ENCODE peak calls at places on chromosomes 1 and 21, in four cellular contexts. Q is gastrocnemius medialis, P is PC-3, V is psoas muscle. J is an unnamed sample. For H3K4me1, the result is how much of the 10 kb centered on the place peaks cover.

GRCh38 chr1:10155087-10155712 is 55.2 kb upstream of the KIF1B start:
- DNase-seq in Q (peak), P (no peak), V (no peak), J (no peak)

GRCh38 chr1:37238376-37239224 is 204.3 kb upstream of the GRIK3 start:
- DNase-seq in Q (no peak), P (no peak), V (no peak), J (no peak)

GRCh38 chr1:180925471-180926051 is 12.9 kb downstream of the KIAA1614 start:
- DNase-seq in Q (no peak), P (no peak), V (no peak), J (peak)

GRCh38 chr1:244735404-244735803 is 82.5 kb downstream of the DESI2 start:
- DNase-seq in Q (no peak), P (no peak), V (no peak), J (no peak)

GRCh38 chr1:163068716-163069115 is 445 bp upstream of the RGS4 start:
- DNase-seq in Q (no peak), P (peak), V (no peak), J (no peak)

GRCh38 chr21:21045538-21045937 is 47.3 kb downstream of the NCAM2 start:
- DNase-seq in Q (no peak), P (no peak), V (no peak), J (no peak)

GRCh38 chr1:202076050-202076511 is 46.6 kb upstream of the GPR37L1 start:
- DNase-seq in Q (no peak), P (no peak), V (no peak), J (no peak)

GRCh38 chr1:184994301-184994700 is 20.0 kb upstream of the NIBAN1 start:
- DNase-seq in Q (no peak), P (no peak), V (no peak), J (no peak)

GRCh38 chr1:180948357-180948756 is 35.7 kb downstream of the KIAA1614 start:
- DNase-seq in Q (no peak), P (no peak), V (no peak), J (no peak)

GRCh38 chr1:61119085-61119484 is 36.7 kb downstream of the NFIA start:
- DNase-seq in Q (no peak), P (no peak), V (no peak), J (no peak)

GRCh38 chr1:158547533-158547932 is 6.7 kb downstream of the OR6Y1 start:
- DNase-seq in Q (no peak), P (no peak), V (no peak), J (no peak)

GRCh38 chr1:186239211-186239610 is 135.8 kb downstream of the TPR start:
- DNase-seq in Q (no peak), P (no peak), V (no peak), J (no peak)

GRCh38 chr1:106727171-106727570 is 329.3 kb upstream of the PRMT6 start:
- DNase-seq in Q (no peak), P (no peak), V (no peak), J (no peak)

GRCh38 chr1:160471253-160471652 is 51.8 kb downstream of the SLAMF6 start:
- DNase-seq in Q (no peak), P (no peak), V (no peak), J (no peak)

GRCh38 chr1:32915766-32916455 is 14.7 kb upstream of the TMEM54 start:
- DNase-seq in Q (no peak), P (no peak), V (no peak), J (no peak)

GRCh38 chr1:109201123-109201703 is 12.5 kb upstream of the SARS1 start:
- DNase-seq in Q (no peak), P (peak), V (peak), J (peak)

GRCh38 chr1:229148041-229148671 is 122.8 kb upstream of the RAB4A start:
- DNase-seq in Q (no peak), P (no peak), V (no peak), J (peak)

GRCh38 chr1:21506804-21507203 is 2.4 kb upstream of the ALPL start:
- DNase-seq in Q (no peak), P (no peak), V (no peak), J (no peak)

GRCh38 chr1:1013922-1014617 is 773 bp downstream of the ISG15 start:
- DNase-seq in Q (no peak), P (peak), V (peak), J (no peak)

GRCh38 chr1:1019122-1019999 is 559 bp upstream of the AGRN start:
- DNase-seq in Q (peak), P (peak), V (peak), J (peak)

GRCh38 chr1:1013105-1013921 is at the start of gene ISG15:
- DNase-seq in Q (peak), P (peak), V (peak), J (peak)

GRCh38 chr1:1011388-1011949 is 1.8 kb upstream of the ISG15 start:
- DNase-seq in Q (no peak), P (no peak), V (no peak), J (peak)

DNA sequence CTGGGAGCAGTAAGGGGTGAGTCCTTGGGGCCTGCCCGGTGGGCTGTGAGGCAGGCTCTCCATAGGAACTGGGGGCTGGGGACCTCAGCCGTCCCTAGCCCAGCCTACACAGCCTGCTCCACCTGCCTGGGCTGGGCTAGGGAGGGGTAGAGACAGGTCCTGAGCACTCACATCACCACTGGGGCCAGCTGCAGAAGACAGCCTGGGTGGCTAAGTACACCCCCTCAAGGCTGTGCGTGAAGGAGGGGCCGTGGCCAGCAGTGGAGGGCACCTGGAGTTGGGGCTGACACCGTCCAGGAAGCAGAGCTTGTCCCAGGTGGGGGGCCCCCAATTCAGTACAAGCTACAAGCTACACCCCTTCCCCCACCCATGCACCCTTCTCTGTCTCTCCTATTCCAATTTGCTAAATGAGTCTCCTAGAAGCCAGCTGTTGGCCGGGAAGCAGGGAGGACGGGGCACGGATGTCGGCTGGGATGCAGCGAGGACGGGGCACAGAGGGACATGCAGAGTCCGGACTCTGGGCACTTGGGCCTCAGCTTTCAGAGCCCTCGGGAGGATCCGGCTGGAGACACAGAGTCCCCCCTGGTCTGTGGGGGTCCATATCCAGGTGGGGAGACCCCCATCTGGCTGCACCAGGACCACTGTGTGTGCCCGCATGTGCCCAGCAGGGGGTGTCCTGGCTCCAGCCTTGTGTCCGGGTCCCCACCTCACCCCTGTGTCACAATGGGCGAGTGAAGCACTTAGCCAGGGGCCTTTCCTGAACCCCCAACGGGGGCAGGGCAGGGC is 1.8 kb downstream of the ISG15 start:
- DNase-seq in Q (no peak), P (peak), V (no peak), J (peak)
- H3K4me3 ChIP-seq in Q (no peak), P (peak), V (no peak), J (no peak)

GRCh38 chr1:45857101-45857700 is 53.8 kb downstream of the MAST2 start:
- DNase-seq in Q (no peak), P (no peak), V (no peak), J (no peak)
- H3K27ac ChIP-seq in Q (no peak), P (no peak), V (no peak), J (no peak)

DNA sequence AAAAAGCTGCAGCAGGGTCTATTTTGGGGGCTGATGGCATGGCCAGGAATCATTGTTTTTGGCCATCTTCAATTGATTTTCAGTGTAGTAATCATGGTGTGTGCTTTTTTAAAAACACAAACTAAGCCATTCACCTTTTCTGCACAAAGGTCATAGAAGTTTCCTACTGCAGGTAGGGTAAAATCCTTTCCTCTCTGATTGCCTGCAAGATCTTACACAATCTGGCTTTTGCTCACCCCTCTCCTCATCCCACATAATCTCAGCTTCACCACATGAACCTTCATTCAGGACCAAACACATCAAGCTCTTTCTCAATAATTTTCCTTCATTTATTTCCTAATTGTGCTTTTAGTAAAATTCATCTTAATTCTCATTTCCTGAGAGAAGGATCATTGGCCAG is 38.3 kb upstream of the GBP5 start:
- DNase-seq in Q (no peak), P (no peak), V (no peak), J (no peak)
- H3K4me1 ChIP-seq in Q (under half), P (under half), V (under half), J (under half)

DNA sequence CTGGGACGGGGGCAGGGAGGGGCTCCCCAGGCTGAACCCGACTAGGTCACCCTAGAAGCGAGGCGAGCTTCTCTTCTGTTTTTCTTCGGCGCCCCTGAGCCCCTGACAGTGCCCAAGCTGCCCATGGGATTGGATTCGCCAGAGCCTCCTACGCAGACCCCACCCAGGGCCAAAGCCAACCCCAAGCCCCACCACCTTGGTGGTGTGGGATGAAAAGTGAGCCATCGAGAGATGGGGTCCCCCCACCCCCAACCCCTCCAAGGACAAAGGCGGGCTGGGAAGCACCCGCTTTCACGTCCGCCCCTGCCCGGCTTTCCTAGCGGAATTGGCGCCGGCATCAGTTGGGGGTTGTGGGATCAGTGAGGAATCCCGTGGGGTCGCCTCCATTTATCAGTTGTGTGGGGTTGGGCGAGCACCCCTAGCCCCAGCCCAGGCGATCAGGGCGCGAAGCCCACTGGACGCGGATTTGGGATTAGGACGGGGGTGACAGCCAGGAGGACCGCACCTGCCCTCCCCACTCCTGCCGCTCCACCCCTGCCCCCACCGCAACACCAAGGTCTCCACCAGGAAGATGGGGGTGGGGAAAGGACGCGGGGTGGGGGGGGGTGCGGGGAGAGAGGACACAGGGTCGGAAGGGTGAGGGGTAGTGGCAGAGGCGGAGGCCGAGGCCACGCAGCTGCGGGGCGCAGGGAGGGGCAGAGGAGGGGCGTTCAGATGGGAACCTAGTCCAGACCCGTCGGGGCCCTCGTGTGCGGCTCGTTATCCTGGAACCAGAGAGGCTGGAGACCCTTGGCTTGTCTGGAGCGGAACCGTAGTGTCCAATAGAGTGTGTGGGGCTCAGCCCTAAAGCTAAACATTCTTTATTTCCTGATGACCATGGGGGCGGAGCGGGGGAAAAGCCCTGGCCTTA is 4.4 kb downstream of the TSPEAR start:
- DNase-seq in Q (no peak), P (no peak), V (peak), J (no peak)
- H3K4me3 ChIP-seq in Q (no peak), P (no peak), V (no peak), J (no peak)

GRCh38 chr21:34695434-34695833 is 26.6 kb downstream of the CLIC6 start:
- DNase-seq in Q (no peak), P (no peak), V (no peak), J (no peak)
- H3K27ac ChIP-seq in Q (no peak), P (no peak), V (no peak), J (no peak)

GRCh38 chr1:182406006-182406405 is 5.5 kb upstream of the TEDDM1 start:
- DNase-seq in Q (no peak), P (peak), V (no peak), J (no peak)

GRCh38 chr1:182407724-182408123 is 7.3 kb upstream of the TEDDM1 start:
- DNase-seq in Q (no peak), P (no peak), V (no peak), J (no peak)

GRCh38 chr1:182408435-182409070 is 8.1 kb upstream of the TEDDM1 start:
- DNase-seq in Q (no peak), P (no peak), V (no peak), J (no peak)

GRCh38 chr1:182404764-182405163 is 4.3 kb upstream of the TEDDM1 start:
- DNase-seq in Q (no peak), P (no peak), V (no peak), J (no peak)

GRCh38 chr1:182405578-182405977 is 5.1 kb upstream of the TEDDM1 start:
- DNase-seq in Q (no peak), P (no peak), V (no peak), J (no peak)
- H3K4me1 ChIP-seq in Q (under half), P (under half), V (under half), J (under half)

DNA sequence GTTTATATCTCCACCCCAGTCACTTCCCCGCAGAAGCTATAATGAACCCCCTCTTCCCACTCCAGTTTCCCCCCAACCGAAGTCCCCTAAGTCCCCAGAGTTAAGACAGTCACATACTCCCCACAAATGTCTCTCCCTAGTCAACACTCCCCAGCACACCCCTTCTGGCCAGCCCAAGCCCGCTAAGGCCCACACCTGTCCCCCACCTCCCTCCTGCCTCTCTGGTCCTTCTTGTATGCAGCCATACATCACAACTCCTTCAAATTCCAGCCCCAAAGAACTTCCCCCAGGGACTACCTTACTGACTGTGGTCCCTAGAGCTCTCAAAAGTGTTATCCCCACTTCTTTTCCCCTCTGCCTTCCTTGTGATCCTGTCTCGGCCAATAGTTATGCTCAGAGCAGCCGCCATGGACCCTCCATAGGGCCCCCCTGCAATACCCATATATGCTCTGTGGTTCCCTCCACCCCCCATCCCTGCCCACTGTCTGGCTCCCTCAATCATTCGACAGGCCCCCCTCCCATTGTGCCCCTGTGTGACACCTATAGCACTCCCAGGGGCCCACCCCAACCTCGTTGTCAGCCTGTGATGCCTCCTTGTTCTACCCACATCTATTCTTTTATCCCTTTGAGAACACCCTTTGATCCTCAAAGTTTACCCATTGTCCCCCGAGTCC is 2.2 kb downstream of the NSUN4 start:
- DNase-seq in Q (no peak), P (no peak), V (no peak), J (no peak)
- H3K4me3 ChIP-seq in Q (no peak), P (no peak), V (no peak), J (no peak)

GRCh38 chr1:15578921-15579682 is 5.7 kb downstream of the AGMAT start:
- DNase-seq in Q (no peak), P (no peak), V (no peak), J (no peak)

GRCh38 chr1:15579683-15580047 is 5.2 kb downstream of the AGMAT start:
- DNase-seq in Q (peak), P (no peak), V (no peak), J (no peak)

GRCh38 chr1:15583016-15583706 is 1.7 kb downstream of the AGMAT start:
- DNase-seq in Q (no peak), P (no peak), V (no peak), J (no peak)

GRCh38 chr1:15584489-15585363 is at the start of gene AGMAT:
- DNase-seq in Q (no peak), P (peak), V (peak), J (peak)
- H3K27ac ChIP-seq in Q (peak), P (peak), V (peak), J (no peak)

J was measured in right cardiac atrium.